ENCODE peak calls at places on chromosomes 13 and 19, in six cellular contexts. O, E, C, G, X and P are unnamed samples.

GRCh38 chr13:107680115-107680514 is 535.2 kb downstream of the LIG4 start:
- DNase-seq in E (no peak), O (no peak), C (peak; percentile 38), X (no peak), G (no peak), P (peak; percentile 19)

GRCh38 chr13:44274838-44275237 is 98.8 kb upstream of the SERP2 start:
- DNase-seq in O (no peak), G (no peak), X (no peak), E (no peak), C (no peak), P (no peak)

GRCh38 chr13:46855166-46855565 is 41.7 kb downstream of the HTR2A start:
- DNase-seq in E (no peak), C (no peak), G (no peak), X (no peak), O (no peak), P (no peak)

GRCh38 chr19:6374179-6374709 is 1.5 kb downstream of the PSPN start:
- DNase-seq in X (no peak), O (no peak), C (no peak), E (no peak), G (no peak), P (no peak)

GRCh38 chr13:21676611-21677021 is 5.7 kb downstream of the FGF9 start:
- DNase-seq in X (peak; percentile 30), E (peak; percentile 75), G (no peak), O (peak; percentile 45), C (no peak), P (no peak)

GRCh38 chr19:48895226-48895625 is 3.3 kb downstream of the TULP2 start:
- DNase-seq in X (no peak), C (no peak), O (no peak), E (no peak), G (no peak), P (no peak)

GRCh38 chr19:4019578-4019977 is 12.0 kb downstream of the PIAS4 start:
- DNase-seq in X (no peak), O (no peak), G (no peak), E (no peak), C (no peak), P (no peak)

GRCh38 chr13:113584870-113585671 is 518 bp downstream of the TFDP1 start:
- DNase-seq in O (no peak), C (no peak), E (peak; percentile 63), X (no peak), G (no peak), P (peak; percentile 8)

GRCh38 chr13:66794340-66795031 is 435.6 kb downstream of the PCDH9 start:
- DNase-seq in E (no peak), C (peak; percentile 22), O (no peak), G (no peak), X (no peak), P (no peak)

GRCh38 chr13:90272356-90272755 is 1075.1 kb upstream of the MIR17HG start:
- DNase-seq in E (no peak), G (no peak), O (no peak), C (no peak), X (no peak), P (peak; percentile 26)

GRCh38 chr13:113155201-113155600 is 3.2 kb upstream of the PROZ start:
- DNase-seq in X (no peak), G (no peak), E (no peak), O (no peak), C (no peak), P (no peak)

GRCh38 chr13:44079413-44080205 is 199.9 kb downstream of the LACC1 start:
- DNase-seq in X (no peak), O (no peak), E (no peak), G (no peak), C (no peak), P (no peak)

GRCh38 chr13:49240017-49240416 is 7.7 kb upstream of the CDADC1 start:
- DNase-seq in X (no peak), E (no peak), C (no peak), G (no peak), O (peak; percentile 14), P (peak; percentile 35)

GRCh38 chr13:25179810-25180437 is 7.8 kb upstream of the AMER2 start:
- DNase-seq in C (no peak), E (no peak), X (no peak), O (no peak), G (no peak), P (no peak)

GRCh38 chr19:4089400-4089908 is 22.8 kb upstream of the ZBTB7A start:
- DNase-seq in G (peak; percentile 26), E (peak; percentile 85), X (no peak), O (no peak), C (no peak), P (no peak)

GRCh38 chr13:24292476-24292875 is 16.9 kb upstream of the C1QTNF9 start:
- DNase-seq in C (no peak), O (no peak), X (no peak), G (no peak), E (no peak), P (no peak)

GRCh38 chr13:21638319-21639282 is 32.3 kb upstream of the FGF9 start:
- DNase-seq in G (peak; percentile 12), E (no peak), X (peak; percentile 4), O (peak; percentile 24), C (no peak), P (peak; percentile 36)

GRCh38 chr13:95256086-95256485 is 45.2 kb downstream of the ABCC4 start:
- DNase-seq in E (no peak), G (no peak), O (no peak), X (no peak), C (no peak), P (peak; percentile 76)

GRCh38 chr13:30382836-30383525 is 39.3 kb upstream of the UBE2L5 start:
- DNase-seq in C (no peak), O (no peak), E (no peak), G (no peak), X (no peak), P (no peak)

GRCh38 chr13:97976551-97977375 is 23.3 kb downstream of the IPO5 start:
- DNase-seq in X (peak; percentile 15), E (peak; percentile 96), G (peak; percentile 3), C (no peak), O (peak; percentile 38), P (no peak)